ENCODE peak calls at places on chromosomes 4 and X, in nine cellular contexts. Z, O, H, D, Y, X, U, W and B are unnamed samples. For H3K27me3, the result is how much of the 10 kb centered on the place peaks cover.

GRCh38 chrX:150842198-150842553 is 56.3 kb downstream of the CD99L2 start:
- DNase-seq in Z (no peak), O (no peak), H (no peak), D (no peak), Y (no peak), X (no peak), U (peak), W (no peak), B (no peak)

GRCh38 chr4:4384837-4385236 is 2.1 kb upstream of the NSG1 start:
- DNase-seq in Z (no peak), O (peak), H (peak), D (no peak), Y (no peak), X (no peak), U (no peak), W (peak), B (no peak)

GRCh38 chr4:144709159-144709558 is 63.2 kb downstream of the HHIP start:
- DNase-seq in Z (no peak), O (no peak), H (no peak), D (no peak), Y (no peak), X (no peak), U (no peak), W (no peak), B (no peak)

GRCh38 chr4:84582988-84583870 is at the start of gene CDS1:
- DNase-seq in Z (peak), O (peak), H (peak), D (no peak), Y (peak), X (peak), U (peak), W (no peak), B (peak)

GRCh38 chrX:41922125-41922521 is 1.2 kb downstream of the CASK start:
- DNase-seq in Z (no peak), O (peak), H (no peak), D (no peak), Y (no peak), X (no peak), U (no peak), W (no peak), B (peak)

GRCh38 chrX:17521871-17522693 is 147.1 kb downstream of the NHS start:
- DNase-seq in Z (no peak), O (peak), H (no peak), D (no peak), Y (no peak), X (no peak), U (peak), W (no peak), B (no peak)

GRCh38 chr4:931194-931959 is 739 bp downstream of the GAK start:
- DNase-seq in Z (no peak), O (peak), H (no peak), D (no peak), Y (no peak), X (no peak), U (peak), W (peak), B (no peak)

GRCh38 chrX:151753313-151754041 is 18.9 kb downstream of the CNGA2 start:
- DNase-seq in Z (peak), O (peak), H (peak), D (no peak), Y (peak), X (peak), U (peak), W (peak), B (peak)

GRCh38 chr4:177640864-177641263 is 198.6 kb upstream of the AGA start:
- DNase-seq in Z (no peak), O (no peak), H (no peak), D (no peak), Y (no peak), X (no peak), U (no peak), W (no peak), B (no peak)

GRCh38 chr4:177001271-177002175 is 208.8 kb upstream of the VEGFC start:
- DNase-seq in Z (no peak), O (no peak), H (no peak), D (no peak), Y (no peak), X (no peak), U (no peak), W (no peak), B (no peak)

GRCh38 chrX:71514367-71515038 is 18.4 kb upstream of the OGT start:
- DNase-seq in Z (no peak), O (no peak), H (no peak), D (peak), Y (no peak), X (no peak), U (peak), W (no peak), B (no peak)

GRCh38 chr4:1285151-1285789 is 4.4 kb upstream of the MAEA start:
- DNase-seq in Z (no peak), O (no peak), H (no peak), D (no peak), Y (no peak), X (no peak), U (no peak), W (no peak), B (no peak)

GRCh38 chr4:68954126-68954525 is 2.5 kb upstream of the UGT2A3 start:
- DNase-seq in Z (no peak), O (no peak), H (no peak), D (no peak), Y (no peak), X (no peak), U (no peak), W (peak), B (no peak)

GRCh38 chr4:173413043-173413442 is 14.1 kb upstream of the SCRG1 start:
- DNase-seq in Z (no peak), O (no peak), H (no peak), D (no peak), Y (no peak), X (no peak), U (peak), W (no peak), B (no peak)

GRCh38 chr4:145557720-145558119 is 61.5 kb upstream of the MMAA start:
- DNase-seq in Z (peak), O (peak), H (peak), D (peak), Y (no peak), X (no peak), U (peak), W (peak), B (peak)

GRCh38 chr4:48831532-48832015 is 686 bp downstream of the OCIAD1 start:
- DNase-seq in Z (no peak), O (no peak), H (no peak), D (peak), Y (no peak), X (no peak), U (no peak), W (no peak), B (no peak)

GRCh38 chrX:72479324-72480274 is 93.0 kb downstream of the HDAC8 start:
- DNase-seq in Z (no peak), O (no peak), H (no peak), D (no peak), Y (no peak), X (no peak), U (no peak), W (peak), B (peak)

GRCh38 chrX:9816094-9816700 is 30.0 kb downstream of the SHROOM2 start:
- DNase-seq in Z (no peak), O (no peak), H (no peak), D (no peak), Y (no peak), X (no peak), U (no peak), W (no peak), B (no peak)

GRCh38 chr4:88841635-88842034 is 144.0 kb upstream of the NAP1L5 start:
- DNase-seq in Z (no peak), O (no peak), H (no peak), D (no peak), Y (no peak), X (no peak), U (no peak), W (no peak), B (no peak)

GRCh38 chr4:7693237-7693608 is 246.4 kb downstream of the AFAP1 start:
- DNase-seq in Z (no peak), O (no peak), H (no peak), D (no peak), Y (no peak), X (no peak), U (no peak), W (no peak), B (no peak)

GRCh38 chr4:158530391-158530790 is 8.7 kb downstream of the RXFP1 start:
- DNase-seq in Z (no peak), O (no peak), H (no peak), D (no peak), Y (no peak), X (no peak), U (no peak), W (no peak), B (no peak)

GRCh38 chr4:20313237-20314030 is 61.7 kb downstream of the SLIT2 start:
- DNase-seq in Z (no peak), O (no peak), H (peak), D (peak), Y (peak), X (no peak), U (peak), W (peak), B (no peak)

GRCh38 chr4:40990202-40990898 is 224.0 kb downstream of the APBB2 start:
- DNase-seq in Z (no peak), O (no peak), H (no peak), D (peak), Y (no peak), X (no peak), U (no peak), W (peak), B (no peak)

GRCh38 chrX:108735680-108736508 is 469 bp downstream of the IRS4 start:
- DNase-seq in Z (no peak), O (peak), H (peak), D (no peak), Y (no peak), X (no peak), U (no peak), W (no peak), B (no peak)

GRCh38 chrX:8906299-8906698 is 105.1 kb upstream of the FAM9A start:
- DNase-seq in Z (no peak), O (no peak), H (no peak), D (no peak), Y (no peak), X (no peak), U (no peak), W (no peak), B (no peak)

GRCh38 chrX:27966492-27966891 is 14.8 kb downstream of the DCAF8L1 start:
- DNase-seq in Z (no peak), O (no peak), H (no peak), D (no peak), Y (no peak), X (no peak), U (no peak), W (no peak), B (no peak)

GRCh38 chr4:41889328-41889727 is 45.9 kb upstream of the TMEM33 start:
- DNase-seq in Z (no peak), O (no peak), H (no peak), D (no peak), Y (no peak), X (no peak), U (no peak), W (no peak), B (no peak)

GRCh38 chrX:76428243-76429130 is 977 bp downstream of the MAGEE1 start:
- DNase-seq in Z (peak), O (peak), H (peak), D (no peak), Y (peak), X (peak), U (peak), W (no peak), B (peak)

GRCh38 chr4:38334791-38335190 is 329.2 kb upstream of the KLF3 start:
- DNase-seq in Z (no peak), O (no peak), H (no peak), D (no peak), Y (no peak), X (no peak), U (no peak), W (no peak), B (no peak)

GRCh38 chr4:48400416-48400815 is 59.1 kb downstream of the SLAIN2 start:
- DNase-seq in Z (no peak), O (no peak), H (no peak), D (no peak), Y (no peak), X (no peak), U (no peak), W (no peak), B (no peak)

GRCh38 chrX:48468247-48468671 is 1.8 kb downstream of the SLC38A5 start:
- DNase-seq in Z (peak), O (no peak), H (no peak), D (no peak), Y (no peak), X (no peak), U (peak), W (no peak), B (no peak)

GRCh38 chr4:62194342-62194741 is 994.2 kb downstream of the ADGRL3 start:
- DNase-seq in Z (no peak), O (no peak), H (no peak), D (no peak), Y (no peak), X (no peak), U (no peak), W (no peak), B (no peak)

GRCh38 chr4:57077550-57078311 is 32.5 kb downstream of the IGFBP7 start:
- DNase-seq in Z (no peak), O (no peak), H (no peak), D (no peak), Y (no peak), X (no peak), U (no peak), W (peak), B (no peak)

GRCh38 chrX:27675493-27675892 is 85.3 kb downstream of the DCAF8L2 start:
- DNase-seq in Z (no peak), O (no peak), H (no peak), D (no peak), Y (no peak), X (no peak), U (no peak), W (no peak), B (no peak)

GRCh38 chr4:17324431-17324830 is 187.5 kb downstream of the QDPR start:
- DNase-seq in Z (no peak), O (peak), H (peak), D (no peak), Y (no peak), X (no peak), U (peak), W (peak), B (no peak)

GRCh38 chr4:64940698-64941097 is 531.4 kb upstream of the TECRL start:
- DNase-seq in Z (no peak), O (no peak), H (no peak), D (no peak), Y (no peak), X (no peak), U (no peak), W (no peak), B (no peak)

GRCh38 chr4:121706595-121707021 is 9.8 kb upstream of the ANXA5 start:
- DNase-seq in Z (no peak), O (no peak), H (no peak), D (no peak), Y (no peak), X (no peak), U (no peak), W (no peak), B (no peak)

GRCh38 chr4:92658318-92658717 is 354.6 kb downstream of the GRID2 start:
- DNase-seq in Z (no peak), O (no peak), H (no peak), D (no peak), Y (no peak), X (no peak), U (no peak), W (no peak), B (no peak)

GRCh38 chr4:6658635-6659075 is 18.2 kb downstream of the MRFAP1 start:
- DNase-seq in Z (no peak), O (no peak), H (peak), D (no peak), Y (peak), X (peak), U (peak), W (no peak), B (no peak)

GRCh38 chrX:71533850-71534515 is 1.1 kb downstream of the OGT start:
- DNase-seq in Z (peak), O (peak), H (peak), D (no peak), Y (no peak), X (no peak), U (peak), W (peak), B (peak)

DNA sequence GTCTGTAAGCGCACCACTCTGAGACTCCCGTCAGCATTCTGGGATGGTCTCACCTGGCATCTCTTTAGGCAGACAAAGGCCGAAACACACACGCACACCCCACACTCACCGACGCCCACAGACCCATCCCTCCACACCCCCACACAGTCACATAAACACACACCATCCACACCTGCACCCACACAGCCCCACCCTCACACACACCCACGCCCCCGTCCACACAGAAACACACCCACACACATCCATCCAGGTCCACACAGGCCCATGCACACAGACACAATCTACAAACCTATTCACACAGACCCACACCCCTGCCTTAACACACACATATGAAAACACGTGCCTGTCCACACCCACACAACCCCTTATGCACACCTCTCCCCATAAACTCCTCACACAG is 9.2 kb upstream of the HMX1 start:
- DNase-seq in Z (no peak), O (no peak), H (no peak), D (no peak), Y (no peak), X (no peak), U (no peak), W (no peak), B (no peak)
- H3K27me3 ChIP-seq in Z (half or more), O (under half), H (half or more), D (under half), Y (under half), X (under half), U (half or more), W (half or more), B (under half)

DNA sequence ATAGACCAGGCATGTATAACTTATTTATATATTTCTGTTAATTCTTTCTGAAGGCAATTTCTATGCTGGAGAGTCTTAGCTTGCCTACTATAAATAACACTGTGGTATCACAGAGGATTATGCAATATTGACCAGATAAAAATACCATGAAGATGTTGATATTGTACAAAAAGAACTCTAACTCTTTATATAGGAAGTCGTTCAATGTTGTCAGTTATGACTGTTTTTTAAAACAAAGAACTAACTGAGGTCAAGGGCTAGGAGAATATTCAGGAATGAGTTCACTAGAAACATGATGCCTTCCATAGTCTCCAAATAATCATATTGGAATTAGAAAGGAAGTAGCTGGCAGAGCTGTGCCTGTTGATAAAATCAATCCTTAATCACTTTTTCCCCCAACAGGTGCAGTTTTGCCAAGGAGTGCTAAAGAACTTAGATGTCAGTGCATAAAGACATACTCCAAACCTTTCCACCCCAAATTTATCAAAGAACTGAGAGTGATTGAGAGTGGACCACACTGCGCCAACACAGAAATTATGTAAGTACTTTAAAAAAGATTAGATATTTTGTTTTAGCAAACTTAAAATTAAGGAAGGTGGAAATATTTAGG is 876 bp downstream of the CXCL8 start:
- DNase-seq in Z (no peak), O (no peak), H (no peak), D (no peak), Y (no peak), X (no peak), U (no peak), W (no peak), B (no peak)
- TF ChIP-seq POLR2AphosphoS5 in Z (no peak), O (no peak), H (no peak), D (no peak), Y (no peak), X (no peak), U (no peak), W (no peak), B (no peak)

GRCh38 chr4:152112887-152113286 is 352.1 kb upstream of the GATB start:
- DNase-seq in Z (no peak), O (no peak), H (no peak), D (peak), Y (no peak), X (no peak), U (no peak), W (no peak), B (no peak)

GRCh38 chr4:152117054-152117453 is 356.2 kb upstream of the GATB start:
- DNase-seq in Z (no peak), O (no peak), H (no peak), D (no peak), Y (no peak), X (no peak), U (no peak), W (no peak), B (no peak)

GRCh38 chr4:152115794-152116193 is 355.0 kb upstream of the GATB start:
- DNase-seq in Z (no peak), O (no peak), H (no peak), D (no peak), Y (no peak), X (no peak), U (no peak), W (no peak), B (no peak)

GRCh38 chr4:152114562-152114961 is 353.8 kb upstream of the GATB start:
- DNase-seq in Z (no peak), O (no peak), H (no peak), D (no peak), Y (no peak), X (no peak), U (no peak), W (no peak), B (no peak)

DNA sequence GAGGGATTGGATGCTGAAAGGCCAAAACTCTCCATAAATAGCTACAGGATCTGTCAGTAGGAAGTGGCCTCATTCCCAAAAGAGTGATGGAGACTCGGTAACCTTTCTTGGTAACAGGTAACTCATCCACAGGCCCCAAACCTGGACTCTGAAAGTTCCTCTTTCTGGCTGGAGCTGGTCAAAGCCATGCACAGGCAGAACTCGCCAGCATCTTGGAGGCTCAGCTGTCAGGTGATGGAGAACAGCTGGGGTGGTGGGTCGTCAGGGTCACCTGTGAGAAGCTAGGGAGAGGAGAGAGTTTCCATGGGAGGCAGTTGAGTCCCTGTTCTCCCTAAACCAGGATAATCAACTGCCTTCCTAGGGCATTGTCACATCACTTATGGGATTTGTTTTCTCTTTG is 354.3 kb upstream of the GATB start:
- DNase-seq in Z (no peak), O (no peak), H (no peak), D (no peak), Y (no peak), X (no peak), U (no peak), W (no peak), B (no peak)
- H3K27me3 ChIP-seq in Z (under half), O (under half), H (under half), D (under half), Y (under half), X (under half), U (under half), W (under half), B (under half)

DNA sequence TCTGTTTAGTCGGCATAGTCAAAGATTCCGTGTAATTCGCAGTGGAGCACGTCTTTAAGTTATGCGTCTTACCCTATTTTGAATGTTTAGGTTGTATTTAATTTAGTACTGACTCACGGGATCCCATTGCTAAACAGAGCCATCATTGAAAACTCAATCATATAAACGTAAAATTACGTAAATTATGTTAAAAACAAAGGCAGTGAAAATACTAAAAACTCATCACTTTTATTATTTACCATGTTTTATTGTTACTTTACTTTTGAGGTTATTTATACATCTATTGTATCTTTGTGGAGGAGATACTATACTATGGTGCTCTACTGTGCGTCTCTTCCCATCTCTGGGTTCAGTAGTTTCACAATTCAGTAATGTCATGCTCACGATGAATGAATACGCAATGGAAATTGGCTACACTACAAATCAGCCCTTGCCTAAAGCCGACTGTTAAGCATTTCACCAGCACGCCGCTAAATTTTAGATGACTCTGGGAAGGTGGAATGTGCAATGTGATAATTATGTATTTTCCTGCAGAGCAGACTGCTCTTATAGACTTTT is 944 bp downstream of the FUNDC2 start:
- DNase-seq in Z (no peak), O (no peak), H (no peak), D (no peak), Y (no peak), X (no peak), U (no peak), W (peak), B (peak)
- TF ChIP-seq POLR2AphosphoS5 in Z (peak), O (no peak), H (no peak), D (no peak), Y (no peak), X (peak), U (peak), W (no peak), B (peak)

GRCh38 chr4:187555174-187555573 is 440.4 kb upstream of the ZFP42 start:
- DNase-seq in Z (no peak), O (no peak), H (no peak), D (no peak), Y (no peak), X (no peak), U (no peak), W (no peak), B (no peak)
- H3K27me3 ChIP-seq in Z (under half), O (under half), H (under half), D (under half), Y (under half), X (under half), U (under half), W (under half), B (under half)